ENCODE peak calls at places on chromosomes 6 and 20, in four cellular contexts. B is stomach; S is IMR-90; J is CD4-positive, CD25-positive, alpha-beta regulatory T cell. W is an unnamed sample.

GRCh38 chr6:112437053-112437452 is 89.9 kb downstream of the RFPL4B start:
- DNase-seq in B (no peak), S (no peak), J (no peak), W (no peak)

GRCh38 chr6:110468696-110469095 is 7.7 kb downstream of the SLC22A16 start:
- DNase-seq in B (no peak), S (no peak), J (no peak), W (no peak)

GRCh38 chr20:35145141-35145564 is 2.0 kb downstream of the EDEM2 start:
- DNase-seq in B (no peak), S (peak; percentile 72), J (peak; percentile 52), W (peak; percentile 75)

GRCh38 chr6:86609549-86610388 is 327.6 kb upstream of the HTR1E start:
- DNase-seq in B (no peak), S (no peak), J (no peak), W (no peak)

GRCh38 chr6:44522871-44523270 is 135.4 kb downstream of the CDC5L start:
- DNase-seq in B (no peak), S (no peak), J (no peak), W (no peak)

GRCh38 chr6:24565196-24565595 is 70.4 kb downstream of the ALDH5A1 start:
- DNase-seq in B (no peak), S (no peak), J (no peak), W (no peak)

GRCh38 chr6:111256646-111257045 is 169.3 kb downstream of the SLC16A10 start:
- DNase-seq in B (no peak), S (no peak), J (no peak), W (peak; percentile 51)

GRCh38 chr20:30484009-30484748 is 773.3 kb upstream of the DEFB115 start:
- DNase-seq in B (no peak), S (no peak), J (no peak), W (no peak)

GRCh38 chr20:36845288-36845969 is 30.5 kb upstream of the TLDC2 start:
- DNase-seq in B (no peak), S (no peak), J (no peak), W (no peak)

GRCh38 chr6:148747145-148747492 is 289 bp downstream of the UST start:
- DNase-seq in B (peak; percentile 34), S (peak; percentile 42), J (no peak), W (peak; percentile 62)

GRCh38 chr6:24980507-24981384 is 45.0 kb upstream of the RIPOR2 start:
- DNase-seq in B (no peak), S (no peak), J (no peak), W (no peak)

GRCh38 chr20:53332022-53332824 is 261.4 kb downstream of the ZNF217 start:
- DNase-seq in B (no peak), S (no peak), J (no peak), W (no peak)

GRCh38 chr20:16695633-16696032 is 34.2 kb upstream of the SNRPB2 start:
- DNase-seq in B (no peak), S (no peak), J (no peak), W (no peak)

GRCh38 chr6:47061631-47062300 is 19.6 kb upstream of the ADGRF1 start:
- DNase-seq in B (no peak), S (no peak), J (no peak), W (peak; percentile 55)

GRCh38 chr20:41956316-41957050 is 338.3 kb upstream of the CHD6 start:
- DNase-seq in B (no peak), S (no peak), J (no peak), W (peak; percentile 0)

GRCh38 chr6:30876039-30876730 is 8.1 kb upstream of the DDR1 start:
- DNase-seq in B (no peak), S (peak; percentile 75), J (no peak), W (peak; percentile 37)

GRCh38 chr6:3414704-3415453 is 42.0 kb downstream of the SLC22A23 start:
- DNase-seq in B (no peak), S (peak; percentile 75), J (no peak), W (peak; percentile 3)

GRCh38 chr6:11580686-11581085 is 43.1 kb downstream of the TMEM170B start:
- DNase-seq in B (no peak), S (no peak), J (no peak), W (no peak)

GRCh38 chr6:33620158-33620583 is 951 bp upstream of the ITPR3 start:
- DNase-seq in B (peak; percentile 74), S (no peak), J (peak; percentile 24), W (no peak)

GRCh38 chr6:121881974-121882667 is 446.7 kb downstream of the GJA1 start:
- DNase-seq in B (no peak), S (peak; percentile 92), J (no peak), W (peak; percentile 87)

GRCh38 chr6:26056583-26057350 is 30.5 kb upstream of the HFE start:
- DNase-seq in B (no peak), S (peak; percentile 11), J (no peak), W (peak; percentile 47)

GRCh38 chr6:39466664-39467063 is 144.2 kb upstream of the KCNK16 start:
- DNase-seq in B (no peak), S (no peak), J (no peak), W (no peak)

GRCh38 chr20:48295966-48296421 is 510.7 kb upstream of the SULF2 start:
- DNase-seq in B (no peak), S (peak; percentile 76), J (no peak), W (peak; percentile 64)

GRCh38 chr6:131275273-131275672 is 140.0 kb downstream of the AKAP7 start:
- DNase-seq in B (no peak), S (no peak), J (no peak), W (no peak)

GRCh38 chr20:1887756-1888155 is 7.5 kb upstream of the SIRPA start:
- DNase-seq in B (no peak), S (no peak), J (no peak), W (no peak)

GRCh38 chr20:19881080-19881840 is 123.2 kb downstream of the RIN2 start:
- DNase-seq in B (no peak), S (no peak), J (no peak), W (no peak)

GRCh38 chr20:64226686-64227576 is 28.6 kb upstream of the PCMTD2 start:
- DNase-seq in B (no peak), S (no peak), J (no peak), W (no peak)

GRCh38 chr6:11592289-11592906 is 54.8 kb downstream of the TMEM170B start:
- DNase-seq in B (no peak), S (peak; percentile 72), J (no peak), W (no peak)

GRCh38 chr6:66605971-66606370 is 898.9 kb upstream of the EYS start:
- DNase-seq in B (no peak), S (peak; percentile 3), J (no peak), W (peak; percentile 1)